ENCODE peak calls at places on chromosomes 5 and 9, in four cellular contexts. J is K562, A is HepG2, B is HCT116. P is an unnamed sample.

GRCh38 chr5:178677429-178677828 is 50.6 kb upstream of the CLK4 start:
- DNase-seq in J (no peak), A (no peak), B (no peak), P (no peak)

GRCh38 chr9:87711857-87712800 is 13.8 kb upstream of the CTSL start:
- DNase-seq in J (no peak), B (no peak), A (peak; percentile 27), P (no peak)

GRCh38 chr9:89442981-89443817 is 54.7 kb downstream of the SEMA4D start:
- DNase-seq in A (no peak), B (no peak), J (no peak), P (no peak)

GRCh38 chr9:129225815-129226214 is 47.8 kb upstream of the IER5L start:
- DNase-seq in B (no peak), A (no peak), J (no peak), P (no peak)

GRCh38 chr9:25724424-25724823 is 46.2 kb upstream of the TUSC1 start:
- DNase-seq in J (no peak), A (no peak), B (no peak), P (no peak)

GRCh38 chr5:81125959-81126358 is 107.2 kb upstream of the CKMT2 start:
- DNase-seq in B (no peak), A (peak; percentile 2), J (no peak), P (no peak)

GRCh38 chr9:124632077-124632621 is 125.0 kb upstream of the NR5A1 start:
- DNase-seq in B (no peak), J (no peak), A (no peak), P (no peak)

GRCh38 chr5:82984786-82985762 is 92.1 kb downstream of the TMEM167A start:
- DNase-seq in A (peak; percentile 14), J (no peak), B (no peak), P (no peak)

GRCh38 chr9:21591221-21592062 is 109.3 kb upstream of the IFNE start:
- DNase-seq in B (peak; percentile 94), J (no peak), A (peak; percentile 14), P (peak; percentile 98)
- TF ChIP-seq TCF7L2 in B (peak; percentile 88), J (no peak), A (no peak), P (peak; percentile 62)

GRCh38 chr5:116237917-116238502 is 153.2 kb downstream of the COMMD10 start:
- DNase-seq in J (no peak), B (peak; percentile 4), A (no peak), P (no peak)

DNA sequence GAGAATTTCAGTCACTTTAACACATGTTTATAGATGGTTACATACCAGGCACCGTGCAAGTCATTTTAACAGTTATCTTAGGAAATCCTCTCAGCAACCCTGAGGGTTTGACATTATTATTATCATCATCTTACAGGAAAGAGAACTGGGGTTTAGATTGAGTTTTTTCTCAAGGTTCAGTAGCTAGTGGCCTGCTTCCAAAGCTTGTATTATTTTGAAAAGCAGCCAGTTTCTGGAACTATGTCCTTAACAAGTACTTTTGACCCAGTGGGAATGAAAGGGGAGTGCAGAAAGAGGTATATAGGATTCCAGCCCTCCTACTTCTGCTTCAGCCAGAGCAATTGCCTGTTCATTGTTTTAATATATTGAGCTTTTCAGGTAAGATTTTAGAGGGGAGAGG is 157.5 kb downstream of the COMMD10 start:
- DNase-seq in J (no peak), A (no peak), B (no peak), P (no peak)
- H3K4me1 ChIP-seq in J (no peaks in the 10 kb centered on the region), A (no peaks in the 10 kb centered on the region), B (no peaks in the 10 kb centered on the region), P (no peaks in the 10 kb centered on the region)

GRCh38 chr5:105947461-105947860 is 1723.3 kb downstream of the EFNA5 start:
- DNase-seq in B (no peak), J (no peak), A (no peak), P (no peak)

GRCh38 chr5:105940181-105940580 is 1730.6 kb downstream of the EFNA5 start:
- DNase-seq in B (no peak), J (no peak), A (no peak), P (no peak)

GRCh38 chr5:105945203-105945972 is 1725.3 kb downstream of the EFNA5 start:
- DNase-seq in B (no peak), A (no peak), J (no peak), P (no peak)

DNA sequence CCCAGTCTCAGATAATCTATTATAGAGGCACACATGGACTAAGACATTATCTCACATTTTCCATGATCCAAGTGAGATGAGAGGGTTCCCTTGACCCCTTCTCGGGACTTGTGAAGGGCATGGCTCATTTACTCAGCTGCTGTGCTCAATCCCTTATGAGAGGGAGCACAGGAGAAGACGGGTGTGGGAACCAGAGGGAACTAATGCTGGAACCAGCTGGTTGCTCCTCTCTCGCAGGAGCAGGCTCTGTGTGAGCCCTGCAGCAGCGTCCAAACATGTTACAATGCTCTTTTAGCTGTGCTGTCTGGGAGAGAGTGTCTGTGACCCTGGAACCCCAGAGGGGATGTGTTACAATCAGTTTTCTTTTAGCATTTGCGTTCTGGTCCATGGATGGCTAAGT is 1727.6 kb downstream of the EFNA5 start:
- DNase-seq in J (no peak), A (no peak), B (no peak), P (no peak)
- TF ChIP-seq SIN3A in J (no peak), A (no peak), B (no peak), P (no peak)

GRCh38 chr5:50440651-50441478 is at the start of gene EMB:
- DNase-seq in A (no peak), J (no peak), B (peak; percentile 31), P (peak; percentile 27)
- TF ChIP-seq TCF7L2 in A (no peak), J (no peak), B (no peak), P (no peak)

DNA sequence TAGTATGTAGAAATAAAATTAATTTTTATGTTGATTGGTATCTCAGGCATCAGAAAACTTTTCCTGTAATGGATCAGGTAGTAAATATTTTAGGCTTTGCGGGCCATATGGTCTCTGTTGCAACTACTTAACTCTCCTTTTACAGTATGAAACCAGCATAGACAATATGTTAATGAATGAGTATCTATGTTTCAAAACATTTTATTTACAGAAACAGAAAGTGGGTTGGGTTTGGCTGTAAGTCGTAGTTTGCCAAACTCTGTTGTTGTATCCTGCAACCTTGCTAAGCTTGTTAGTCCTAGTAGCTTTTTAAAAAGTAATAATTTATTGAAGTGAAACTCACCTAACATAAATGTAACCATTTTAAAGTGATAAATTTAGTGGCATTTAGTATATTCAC is 132.1 kb downstream of the NR3C1 start:
- DNase-seq in B (no peak), A (no peak), J (no peak), P (no peak)
- H3K4me1 ChIP-seq in B (peaks cover 3% of the 10 kb centered on the region), A (no peaks in the 10 kb centered on the region), J (no peaks in the 10 kb centered on the region), P (no peaks in the 10 kb centered on the region)

DNA sequence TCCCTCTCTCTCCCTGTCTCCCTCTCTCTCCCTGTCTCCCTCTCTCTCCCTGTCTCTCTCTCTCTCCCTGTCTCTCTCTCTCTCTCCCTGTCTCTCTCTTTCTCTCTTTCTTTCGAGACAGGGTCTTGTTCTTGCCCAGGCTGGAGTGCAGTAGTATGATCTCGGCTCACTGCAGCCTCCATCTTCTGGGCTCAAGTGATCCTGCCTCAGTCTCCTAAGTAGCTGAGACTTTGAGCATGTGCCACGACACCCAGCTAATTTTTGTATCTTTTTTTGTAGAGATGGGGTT is 14.3 kb downstream of the TRIO start:
- DNase-seq in A (no peak), B (no peak), J (no peak), P (no peak)
- TF ChIP-seq SIN3A in A (no peak), B (no peak), J (no peak), P (no peak)